ENCODE peak calls at places on chromosome 20, in seven cellular contexts. A, I, X, K, E, H and T are unnamed samples.

GRCh38 chr20:61507778-61508177 is 255.7 kb downstream of the CDH4 start:
- DNase-seq in H (no peak), I (no peak), A (no peak), X (no peak), K (no peak), E (no peak), T (no peak)

GRCh38 chr20:16699287-16699686 is 30.5 kb upstream of the SNRPB2 start:
- DNase-seq in H (no peak), K (no peak), X (no peak), I (no peak), E (no peak), A (no peak), T (no peak)

GRCh38 chr20:59147197-59147596 is 16.4 kb upstream of the ZNF831 start:
- DNase-seq in H (no peak), E (peak), A (no peak), X (no peak), I (no peak), K (no peak), T (no peak)

GRCh38 chr20:45347936-45348809 is at the start of gene SDC4:
- DNase-seq in H (peak), K (peak), E (peak), A (peak), X (peak), I (peak), T (peak)

GRCh38 chr20:56386219-56386618 is 5.8 kb downstream of the AURKA start:
- DNase-seq in A (no peak), H (no peak), E (no peak), I (no peak), X (no peak), K (no peak), T (no peak)

GRCh38 chr20:48357714-48358113 is 470.1 kb downstream of the PREX1 start:
- DNase-seq in E (no peak), K (no peak), H (no peak), X (no peak), A (no peak), I (no peak), T (no peak)

GRCh38 chr20:54227241-54227640 is 19.4 kb downstream of the PFDN4 start:
- DNase-seq in A (no peak), E (no peak), H (no peak), K (no peak), I (no peak), X (no peak), T (no peak)

GRCh38 chr20:56781108-56781739 is 152.1 kb downstream of the TFAP2C start:
- DNase-seq in E (no peak), A (no peak), K (no peak), H (peak), I (no peak), X (no peak), T (no peak)

GRCh38 chr20:39878809-39879208 is 810.2 kb downstream of the MAFB start:
- DNase-seq in X (no peak), K (no peak), H (peak), I (no peak), A (no peak), E (no peak), T (no peak)

GRCh38 chr20:47318027-47318595 is 38.4 kb downstream of the ZMYND8 start:
- DNase-seq in I (peak), A (no peak), H (no peak), E (no peak), K (no peak), X (no peak), T (peak)

GRCh38 chr20:52619101-52619500 is 353.1 kb upstream of the TSHZ2 start:
- DNase-seq in I (no peak), A (no peak), X (no peak), K (no peak), H (no peak), E (no peak), T (no peak)

GRCh38 chr20:16898433-16898832 is 150.3 kb downstream of the OTOR start:
- DNase-seq in X (no peak), E (no peak), I (no peak), K (no peak), H (no peak), A (no peak), T (no peak)

GRCh38 chr20:35302421-35303335 is 10.5 kb upstream of the FAM83C start:
- DNase-seq in H (no peak), A (no peak), E (no peak), X (no peak), I (no peak), K (no peak), T (no peak)

GRCh38 chr20:19129976-19130612 is 82.3 kb upstream of the SLC24A3 start:
- DNase-seq in A (no peak), X (no peak), E (no peak), I (no peak), K (no peak), H (no peak), T (no peak)

GRCh38 chr20:16714242-16714641 is 15.6 kb upstream of the SNRPB2 start:
- DNase-seq in H (no peak), I (no peak), E (no peak), K (no peak), X (no peak), A (no peak), T (no peak)

GRCh38 chr20:346640-347316 is at the start of gene NRSN2:
- DNase-seq in X (peak), I (peak), K (peak), E (peak), A (peak), H (peak), T (peak)

GRCh38 chr20:47809561-47809960 is 24.3 kb upstream of the SULF2 start:
- DNase-seq in E (no peak), I (no peak), H (no peak), X (no peak), A (no peak), K (peak), T (no peak)

GRCh38 chr20:53081916-53082863 is 110.0 kb downstream of the TSHZ2 start:
- DNase-seq in I (no peak), E (no peak), A (no peak), H (no peak), K (no peak), X (no peak), T (no peak)

GRCh38 chr20:62377615-62378085 is 9.3 kb upstream of the RPS21 start:
- DNase-seq in X (no peak), A (no peak), E (peak), I (no peak), H (no peak), K (no peak), T (no peak)

GRCh38 chr20:60102665-60103210 is 144.5 kb downstream of the CDH26 start:
- DNase-seq in H (no peak), E (no peak), K (no peak), A (no peak), I (no peak), X (no peak), T (no peak)

GRCh38 chr20:2327620-2328555 is 32.1 kb downstream of the TGM3 start:
- DNase-seq in A (no peak), K (no peak), H (no peak), X (no peak), I (no peak), E (no peak), T (no peak)

GRCh38 chr20:19817017-19817416 is 59.0 kb downstream of the RIN2 start:
- DNase-seq in X (peak), E (no peak), A (no peak), H (peak), I (no peak), K (no peak), T (no peak)

GRCh38 chr20:60116128-60116909 is 158.1 kb downstream of the CDH26 start:
- DNase-seq in K (no peak), I (no peak), A (no peak), X (no peak), E (no peak), H (no peak), T (no peak)

GRCh38 chr20:47360489-47361267 is 4.2 kb upstream of the ZMYND8 start:
- DNase-seq in H (peak), K (peak), I (peak), E (peak), X (peak), A (peak), T (peak)

GRCh38 chr20:58544301-58544700 is 29.1 kb upstream of the APCDD1L start:
- DNase-seq in X (no peak), H (no peak), A (no peak), E (peak), I (no peak), K (no peak), T (no peak)

GRCh38 chr20:21436186-21436585 is 38.9 kb upstream of the NKX2-4 start:
- DNase-seq in E (no peak), I (no peak), K (no peak), H (no peak), A (peak), X (peak), T (no peak)

GRCh38 chr20:1934578-1935573 is 39.7 kb downstream of the SIRPA start:
- DNase-seq in X (no peak), I (peak), A (no peak), E (peak), K (no peak), H (peak), T (peak)

GRCh38 chr20:40703981-40704530 is 15.0 kb upstream of the MAFB start:
- DNase-seq in K (no peak), E (no peak), X (no peak), H (peak), A (no peak), I (no peak), T (no peak)

GRCh38 chr20:1362484-1362883 is 30.4 kb downstream of the FKBP1A start:
- DNase-seq in I (no peak), H (no peak), E (no peak), A (no peak), X (no peak), K (no peak), T (no peak)

GRCh38 chr20:3616250-3616649 is 46.9 kb downstream of the GFRA4 start:
- DNase-seq in E (no peak), A (no peak), K (no peak), X (peak), H (no peak), I (no peak), T (peak)

GRCh38 chr20:17569616-17570346 is at the start of gene DSTN:
- DNase-seq in A (peak), I (peak), H (peak), E (peak), K (peak), X (peak), T (peak)

GRCh38 chr20:48538058-48538825 is 289.6 kb downstream of the PREX1 start:
- DNase-seq in H (no peak), I (peak), E (peak), K (peak), X (peak), A (peak), T (peak)

GRCh38 chr20:10662151-10662550 is 11.6 kb downstream of the JAG1 start:
- DNase-seq in K (no peak), E (no peak), X (no peak), H (no peak), A (no peak), I (no peak), T (no peak)

GRCh38 chr20:36472656-36473071 is 68.7 kb upstream of the MYL9 start:
- DNase-seq in E (no peak), H (peak), I (peak), X (no peak), A (peak), K (peak), T (peak)

GRCh38 chr20:36477475-36477874 is 63.8 kb upstream of the MYL9 start:
- DNase-seq in H (no peak), K (no peak), E (no peak), X (no peak), A (no peak), I (no peak), T (no peak)

GRCh38 chr20:36471885-36472642 is 69.3 kb upstream of the MYL9 start:
- DNase-seq in X (no peak), H (no peak), A (no peak), K (no peak), E (no peak), I (no peak), T (no peak)

GRCh38 chr20:36473164-36473563 is 68.2 kb upstream of the MYL9 start:
- DNase-seq in H (no peak), A (no peak), X (no peak), I (no peak), E (no peak), K (no peak), T (no peak)

GRCh38 chr20:36474563-36474962 is 66.8 kb upstream of the MYL9 start:
- DNase-seq in E (no peak), K (no peak), I (no peak), X (no peak), A (no peak), H (no peak), T (peak)
- H3K27ac ChIP-seq in E (peak), K (peak), I (no peak), X (no peak), A (no peak), H (no peak), T (peak)

GRCh38 chr20:38426006-38426405 is 9.1 kb downstream of the SNHG17 start:
- DNase-seq in X (no peak), I (no peak), K (no peak), A (peak), E (no peak), H (peak), T (no peak)

GRCh38 chr20:38426498-38426897 is 8.6 kb downstream of the SNHG17 start:
- DNase-seq in K (no peak), X (no peak), I (no peak), E (no peak), H (no peak), A (no peak), T (no peak)

GRCh38 chr20:38421915-38422314 is 13.2 kb downstream of the SNHG17 start:
- DNase-seq in X (no peak), E (no peak), K (no peak), I (no peak), A (no peak), H (no peak), T (no peak)

GRCh38 chr20:38423541-38423940 is 11.6 kb downstream of the SNHG17 start:
- DNase-seq in K (no peak), H (no peak), X (no peak), A (no peak), E (no peak), I (no peak), T (no peak)

GRCh38 chr20:38424404-38424803 is 10.7 kb downstream of the SNHG17 start:
- DNase-seq in A (no peak), I (no peak), X (no peak), K (no peak), H (no peak), E (no peak), T (no peak)
- TF ChIP-seq POLR2A in A (no peak), I (no peak), X (no peak), K (no peak), H (no peak), E (no peak), T (no peak)

GRCh38 chr20:63893999-63894357 is 948 bp upstream of the DNAJC5 start:
- DNase-seq in E (no peak), I (no peak), A (no peak), K (no peak), X (peak), H (no peak), T (no peak)
- H3K4me3 ChIP-seq in E (no peak), I (no peak), A (no peak), K (peak), X (no peak), H (no peak), T (no peak)

DNA sequence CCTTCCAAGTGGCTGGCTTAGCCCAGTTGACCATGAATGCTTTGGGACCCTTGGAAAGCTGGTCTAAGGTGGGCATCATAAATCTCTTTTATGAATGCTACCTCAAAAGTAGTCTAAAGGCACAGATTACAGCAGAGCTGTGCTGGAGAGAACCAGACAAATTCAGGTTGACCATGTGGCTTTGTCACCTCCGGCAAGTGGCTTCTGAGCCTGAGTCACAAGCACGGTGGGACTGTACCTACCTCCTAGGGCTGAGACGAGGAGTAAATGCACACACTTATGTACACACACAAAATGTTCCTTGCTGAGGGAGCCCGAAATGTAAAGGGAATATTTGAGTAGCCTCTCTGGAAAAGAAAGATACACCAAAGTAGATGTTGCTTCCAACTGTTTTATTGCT is 155.9 kb downstream of the NFATC2 start:
- DNase-seq in I (no peak), A (no peak), H (no peak), E (no peak), X (no peak), K (no peak), T (no peak)
- H3K27ac ChIP-seq in I (no peak), A (no peak), H (no peak), E (no peak), X (no peak), K (no peak), T (no peak)

DNA sequence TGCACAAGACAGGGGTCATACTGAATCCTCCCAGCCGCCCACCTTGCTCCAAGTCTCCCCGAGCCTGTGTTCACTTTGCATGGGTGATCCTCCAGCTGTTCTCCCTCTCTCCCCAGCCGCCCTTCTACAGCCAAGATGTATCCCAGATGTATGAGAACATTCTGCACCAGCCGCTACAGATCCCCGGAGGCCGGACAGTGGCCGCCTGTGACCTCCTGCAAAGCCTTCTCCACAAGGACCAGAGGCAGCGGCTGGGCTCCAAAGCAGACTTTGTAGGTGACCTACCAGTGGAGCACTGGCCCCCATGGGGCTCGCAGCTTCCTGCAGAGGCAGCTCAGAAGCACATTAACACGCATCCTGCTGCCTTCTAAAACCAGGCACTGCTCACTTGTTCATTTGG is 14.6 kb upstream of the IFT52 start:
- DNase-seq in I (no peak), A (no peak), X (no peak), E (peak), H (no peak), K (no peak), T (no peak)
- TF ChIP-seq POLR2A in I (no peak), A (no peak), X (no peak), E (no peak), H (no peak), K (no peak), T (no peak)

GRCh38 chr20:33909331-33909921 is 84.3 kb upstream of the RALY start:
- DNase-seq in X (peak), H (no peak), K (no peak), A (peak), I (no peak), E (peak), T (no peak)
- H3K4me3 ChIP-seq in X (no peak), H (no peak), K (no peak), A (no peak), I (no peak), E (no peak), T (no peak)

GRCh38 chr20:24102290-24102689 is 113.7 kb upstream of the GGTLC1 start:
- DNase-seq in E (peak), X (no peak), K (no peak), A (peak), I (no peak), H (no peak), T (no peak)
- H3K27ac ChIP-seq in E (no peak), X (peak), K (no peak), A (peak), I (no peak), H (no peak), T (no peak)